ENCODE peak calls at places on chromosomes 2 and 18, in eight cellular contexts. X, C, O, D, Q, W, F and Z are unnamed samples.

GRCh38 chr2:23452853-23453420 is 68.0 kb downstream of the KLHL29 start:
- DNase-seq in X (peak), C (peak), O (no peak), D (peak), Q (peak), W (no peak), F (no peak), Z (peak)

GRCh38 chr2:189298038-189298437 is 118.5 kb upstream of the COL5A2 start:
- DNase-seq in X (peak), C (peak), O (no peak), D (no peak), Q (no peak), W (no peak), F (no peak), Z (no peak)

GRCh38 chr2:152025678-152026287 is 73.1 kb downstream of the CACNB4 start:
- DNase-seq in X (peak), C (peak), O (peak), D (peak), Q (peak), W (no peak), F (peak), Z (peak)

GRCh38 chr2:234679766-234680687 is 183.1 kb upstream of the ARL4C start:
- DNase-seq in X (peak), C (peak), O (no peak), D (no peak), Q (no peak), W (peak), F (peak), Z (no peak)

GRCh38 chr2:184890311-184890710 is 292.0 kb downstream of the ZNF804A start:
- DNase-seq in X (no peak), C (peak), O (no peak), D (peak), Q (no peak), W (no peak), F (no peak), Z (no peak)

GRCh38 chr2:199760574-199760973 is 90.4 kb downstream of the FTCDNL1 start:
- DNase-seq in X (no peak), C (no peak), O (no peak), D (no peak), Q (no peak), W (no peak), F (no peak), Z (no peak)

GRCh38 chr2:1854747-1855146 is 110.4 kb upstream of the PXDN start:
- DNase-seq in X (peak), C (peak), O (no peak), D (no peak), Q (no peak), W (no peak), F (peak), Z (no peak)

GRCh38 chr2:216956820-216957493 is 97.1 kb upstream of the TNP1 start:
- DNase-seq in X (no peak), C (no peak), O (no peak), D (no peak), Q (no peak), W (peak), F (no peak), Z (no peak)

GRCh38 chr18:60684843-60685513 is 312.4 kb upstream of the MC4R start:
- DNase-seq in X (peak), C (peak), O (no peak), D (no peak), Q (peak), W (no peak), F (peak), Z (peak)

GRCh38 chr2:1602359-1603010 is 141.8 kb downstream of the PXDN start:
- DNase-seq in X (no peak), C (no peak), O (no peak), D (no peak), Q (no peak), W (no peak), F (no peak), Z (no peak)

GRCh38 chr2:45946023-45946422 is 294.5 kb downstream of the PRKCE start:
- DNase-seq in X (peak), C (peak), O (no peak), D (no peak), Q (no peak), W (peak), F (no peak), Z (no peak)

GRCh38 chr18:11147371-11147860 is 2.0 kb downstream of the PIEZO2 start:
- DNase-seq in X (no peak), C (peak), O (no peak), D (no peak), Q (no peak), W (no peak), F (no peak), Z (no peak)

GRCh38 chr18:2920546-2921343 is 73.9 kb downstream of the EMILIN2 start:
- DNase-seq in X (no peak), C (no peak), O (no peak), D (no peak), Q (no peak), W (no peak), F (no peak), Z (no peak)